ENCODE peak calls at places on chromosomes 2 and 18, in seven cellular contexts. X, S, K, J, N, B and Q are unnamed samples.

GRCh38 chr2:188819781-188820180 is 154.4 kb upstream of the COL3A1 start:
- DNase-seq in K (peak; percentile 59), N (no peak), J (no peak), S (no peak), X (no peak), B (no peak), Q (no peak)

GRCh38 chr2:221042926-221043325 is 529.2 kb downstream of the EPHA4 start:
- DNase-seq in J (no peak), K (no peak), S (no peak), N (no peak), B (no peak), X (no peak), Q (no peak)

GRCh38 chr18:43484710-43485109 is 207.4 kb upstream of the SYT4 start:
- DNase-seq in S (no peak), K (no peak), B (no peak), N (peak; percentile 29), X (no peak), J (no peak), Q (no peak)

GRCh38 chr2:227376911-227377396 is 2.2 kb downstream of the TM4SF20 start:
- DNase-seq in S (no peak), K (peak; percentile 70), N (no peak), X (no peak), J (no peak), B (no peak), Q (no peak)

GRCh38 chr18:43303376-43303775 is 26.1 kb upstream of the SYT4 start:
- DNase-seq in K (no peak), X (no peak), J (no peak), S (no peak), N (peak; percentile 91), B (no peak), Q (no peak)

GRCh38 chr2:15956751-15957736 is 16.7 kb downstream of the MYCN start:
- DNase-seq in B (no peak), J (no peak), K (no peak), S (no peak), X (no peak), N (no peak), Q (no peak)

GRCh38 chr2:100238471-100238870 is 83.8 kb downstream of the LONRF2 start:
- DNase-seq in N (no peak), X (no peak), S (no peak), K (no peak), B (no peak), J (no peak), Q (no peak)

GRCh38 chr2:26959320-26959719 is 11.1 kb upstream of the MAPRE3 start:
- DNase-seq in S (no peak), J (no peak), X (no peak), N (no peak), B (no peak), K (no peak), Q (peak; percentile 31)